ENCODE peak calls at places on chromosomes 5 and 9, in four cellular contexts. W, M, N and U are unnamed samples.

GRCh38 chr9:116369706-116370105 is 216.1 kb downstream of the PAPPA start:
- DNase-seq in W (no peak), M (no peak), N (peak; percentile 22), U (no peak)

GRCh38 chr5:106985174-106985573 is 685.6 kb downstream of the EFNA5 start:
- DNase-seq in W (no peak), M (no peak), N (no peak), U (no peak)

GRCh38 chr5:3210531-3210930 is 385.1 kb upstream of the IRX1 start:
- DNase-seq in W (no peak), M (no peak), N (no peak), U (no peak)

GRCh38 chr9:132142883-132143282 is 19.0 kb upstream of the NTNG2 start:
- DNase-seq in W (no peak), M (no peak), N (peak; percentile 74), U (no peak)

GRCh38 chr5:15607076-15607475 is 107.1 kb downstream of the FBXL7 start:
- DNase-seq in W (no peak), M (no peak), N (no peak), U (no peak)

GRCh38 chr5:9776525-9776924 is 146.4 kb upstream of the TAS2R1 start:
- DNase-seq in W (no peak), M (no peak), N (no peak), U (no peak)

GRCh38 chr5:36724429-36725332 is 118.3 kb downstream of the SLC1A3 start:
- DNase-seq in W (peak; percentile 49), M (no peak), N (no peak), U (peak; percentile 27)

GRCh38 chr5:135087950-135088349 is 53.9 kb upstream of the PITX1 start:
- DNase-seq in W (no peak), M (no peak), N (no peak), U (no peak)

GRCh38 chr9:114930063-114930812 is at the start of gene TNFSF8:
- DNase-seq in W (peak; percentile 20), M (no peak), N (no peak), U (peak; percentile 75)

GRCh38 chr5:90983148-90983547 is 400.0 kb downstream of the ARRDC3 start:
- DNase-seq in W (peak; percentile 87), M (no peak), N (peak; percentile 65), U (no peak)

GRCh38 chr9:34759432-34760134 is 49.6 kb upstream of the CCL21 start:
- DNase-seq in W (no peak), M (no peak), N (no peak), U (no peak)

GRCh38 chr5:128035689-128036088 is 47.9 kb upstream of the SLC12A2 start:
- DNase-seq in W (peak; percentile 13), M (no peak), N (peak; percentile 30), U (no peak)

GRCh38 chr5:80481019-80481893 is 6.6 kb upstream of the FAM151B start:
- DNase-seq in W (peak; percentile 31), M (peak; percentile 44), N (peak; percentile 28), U (peak; percentile 49)

GRCh38 chr9:87892956-87893355 is 10.3 kb downstream of the SPATA31E1 start:
- DNase-seq in W (no peak), M (no peak), N (no peak), U (no peak)

GRCh38 chr5:123813937-123814624 is 302.1 kb downstream of the CSNK1G3 start:
- DNase-seq in W (no peak), M (no peak), N (peak; percentile 19), U (no peak)

GRCh38 chr5:62143268-62144229 is 162.5 kb upstream of the KIF2A start:
- DNase-seq in W (no peak), M (no peak), N (peak; percentile 24), U (peak; percentile 58)

GRCh38 chr9:115058684-115059315 is 59.2 kb downstream of the TNC start:
- DNase-seq in W (no peak), M (no peak), N (no peak), U (no peak)

GRCh38 chr5:17089690-17090089 is 127.7 kb upstream of the BASP1 start:
- DNase-seq in W (no peak), M (peak; percentile 82), N (no peak), U (no peak)

GRCh38 chr5:29304555-29304954 is 1888.9 kb upstream of the CDH6 start:
- DNase-seq in W (no peak), M (no peak), N (no peak), U (no peak)

GRCh38 chr9:20593551-20593950 is 28.7 kb downstream of the MLLT3 start:
- DNase-seq in W (no peak), M (no peak), N (no peak), U (no peak)

GRCh38 chr9:34380034-34380510 is 3.4 kb upstream of the MYORG start:
- DNase-seq in W (no peak), M (no peak), N (no peak), U (no peak)

GRCh38 chr5:90783460-90784333 is 225.1 kb downstream of the ADGRV1 start:
- DNase-seq in W (peak; percentile 67), M (peak; percentile 64), N (peak; percentile 43), U (peak; percentile 39)

GRCh38 chr9:134040176-134040565 is 14.9 kb downstream of the BRD3OS start:
- DNase-seq in W (no peak), M (no peak), N (no peak), U (no peak)

GRCh38 chr5:126938461-126938860 is 91.9 kb downstream of the MARCHF3 start:
- DNase-seq in W (no peak), M (no peak), N (no peak), U (no peak)

GRCh38 chr5:173231381-173231766 is 3.6 kb downstream of the NKX2-5 start:
- DNase-seq in W (no peak), M (no peak), N (no peak), U (no peak)

GRCh38 chr5:167633931-167634341 is 657.5 kb upstream of the WWC1 start:
- DNase-seq in W (no peak), M (no peak), N (no peak), U (no peak)

GRCh38 chr5:88502179-88503064 is 233.8 kb upstream of the TMEM161B start:
- DNase-seq in W (no peak), M (no peak), N (no peak), U (peak; percentile 55)

GRCh38 chr5:113050606-113051391 is 74.2 kb downstream of the DCP2 start:
- DNase-seq in W (peak; percentile 44), M (peak; percentile 75), N (no peak), U (no peak)

GRCh38 chr9:8262625-8263622 is 463.3 kb upstream of the DMAC1 start:
- DNase-seq in W (no peak), M (no peak), N (no peak), U (no peak)

GRCh38 chr9:134699343-134699740 is 57.7 kb downstream of the COL5A1 start:
- DNase-seq in W (no peak), M (no peak), N (no peak), U (peak; percentile 3)

GRCh38 chr5:29950416-29951145 is 1242.9 kb upstream of the CDH6 start:
- DNase-seq in W (no peak), M (no peak), N (no peak), U (no peak)

GRCh38 chr9:133134419-133135190 is 13.6 kb upstream of the RALGDS start:
- DNase-seq in W (no peak), M (no peak), N (no peak), U (no peak)

GRCh38 chr5:136001531-136001930 is 27.3 kb upstream of the TGFBI start:
- DNase-seq in W (no peak), M (peak; percentile 73), N (peak; percentile 48), U (no peak)

GRCh38 chr5:16992006-16992405 is 55.9 kb upstream of the MYO10 start:
- DNase-seq in W (no peak), M (peak; percentile 65), N (no peak), U (no peak)

GRCh38 chr5:36535837-36536236 is 70.6 kb upstream of the SLC1A3 start:
- DNase-seq in W (no peak), M (no peak), N (no peak), U (no peak)

DNA sequence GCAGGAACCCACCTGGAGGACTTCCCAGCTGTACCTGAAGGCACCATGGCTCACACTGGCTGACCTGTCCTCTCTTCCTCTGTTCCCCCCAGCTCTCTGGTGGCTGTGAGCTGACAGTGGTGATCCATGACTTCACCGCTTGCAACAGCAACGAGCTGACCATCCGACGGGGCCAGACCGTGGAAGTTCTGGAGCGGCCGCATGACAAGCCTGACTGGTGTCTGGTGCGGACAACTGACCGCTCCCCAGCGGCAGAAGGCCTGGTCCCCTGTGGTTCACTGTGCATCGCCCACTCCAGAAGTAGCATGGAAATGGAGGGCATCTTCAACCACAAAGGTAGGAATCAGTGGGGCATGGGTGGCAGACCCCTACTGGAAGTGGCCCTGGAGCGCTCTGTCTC is 161.9 kb upstream of the OTULINL start:
- DNase-seq in W (no peak), M (no peak), N (no peak), U (no peak)
- H3K4me3 ChIP-seq in W (no peak overlapping the region), M (no peak overlapping the region), N (no peak overlapping the region), U (no peak overlapping the region)

GRCh38 chr9:73176450-73176875 is 24.8 kb downstream of the ANXA1 start:
- DNase-seq in W (no peak), M (peak; percentile 87), N (no peak), U (no peak)

GRCh38 chr9:73179594-73179993 is 27.9 kb downstream of the ANXA1 start:
- DNase-seq in W (peak; percentile 34), M (no peak), N (no peak), U (no peak)

GRCh38 chr9:73178044-73178443 is 26.4 kb downstream of the ANXA1 start:
- DNase-seq in W (no peak), M (no peak), N (no peak), U (no peak)

GRCh38 chr9:73183917-73184861 is 32.5 kb downstream of the ANXA1 start:
- DNase-seq in W (no peak), M (no peak), N (no peak), U (peak; percentile 64)

GRCh38 chr9:73180373-73180772 is 28.7 kb downstream of the ANXA1 start:
- DNase-seq in W (no peak), M (no peak), N (no peak), U (no peak)
- H3K4me3 ChIP-seq in W (no peak overlapping the region), M (no peak overlapping the region), N (no peak overlapping the region), U (no peak overlapping the region)

DNA sequence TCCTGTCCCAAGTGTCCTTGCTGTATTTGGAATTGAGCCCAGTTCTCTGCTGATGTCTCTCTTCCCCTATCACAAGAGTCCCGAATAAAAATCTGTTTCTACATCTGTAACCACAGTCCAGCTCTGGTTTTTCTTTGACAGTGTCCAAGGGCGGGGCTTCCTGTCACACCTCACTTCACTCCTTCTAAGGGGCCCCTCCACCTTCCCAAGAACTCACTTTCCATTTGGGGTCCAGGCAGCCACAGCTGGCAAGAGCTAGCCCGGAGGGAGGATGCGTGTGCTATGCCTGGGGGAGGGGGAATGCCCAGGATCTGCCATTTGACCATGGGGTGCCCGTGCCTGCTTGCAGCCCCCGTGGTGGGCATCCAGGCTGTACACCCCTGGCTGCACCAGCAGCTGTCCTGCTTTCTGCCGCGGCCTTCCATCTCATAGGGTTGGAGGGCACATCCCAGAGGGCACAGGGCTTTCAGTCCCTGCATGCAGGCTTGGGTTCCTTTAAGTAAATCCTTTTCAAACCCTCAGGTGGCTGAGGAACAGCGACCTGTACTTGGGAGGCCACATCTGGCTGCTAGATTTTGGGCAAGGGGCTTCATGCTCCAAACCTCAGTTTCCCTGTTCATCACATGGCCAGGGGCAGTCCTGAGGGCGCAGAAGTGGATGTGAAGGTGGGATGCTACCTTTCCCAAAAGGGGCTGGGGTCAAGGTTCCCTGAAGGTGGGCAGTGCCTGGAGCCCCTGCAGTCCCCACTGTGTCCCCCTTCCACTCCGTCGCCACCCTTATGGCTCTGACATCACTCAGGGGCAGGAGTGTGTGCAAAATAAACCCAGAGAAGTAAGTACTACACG is 2.3 kb upstream of the CARD19 start:
- DNase-seq in W (peak; percentile 43), M (no peak), N (no peak), U (no peak)
- H3K4me3 ChIP-seq in W (no peak overlapping the region), M (no peak overlapping the region), N (no peak overlapping the region), U (no peak overlapping the region)

DNA sequence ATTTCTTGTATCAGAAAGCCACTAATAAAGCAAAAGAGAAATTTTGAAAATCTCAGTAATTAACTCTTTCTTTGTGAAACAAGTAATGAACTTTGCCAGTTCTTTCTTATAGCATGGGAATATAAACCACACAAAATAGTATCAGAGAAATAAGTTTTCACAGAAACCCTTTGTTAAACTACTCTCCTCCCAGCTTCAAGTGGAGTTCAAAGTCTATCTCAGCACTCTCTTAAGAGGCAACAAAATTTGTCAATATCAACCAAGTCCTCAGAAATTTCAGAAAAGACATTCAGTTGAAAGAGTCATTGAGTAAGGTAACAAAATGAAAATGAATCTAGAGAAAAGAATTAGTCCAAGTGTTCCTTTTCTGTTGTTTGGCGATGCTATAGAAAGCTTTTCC is 89.3 kb downstream of the NTRK2 start:
- DNase-seq in W (no peak), M (no peak), N (no peak), U (no peak)
- H3K4me3 ChIP-seq in W (no peak overlapping the region), M (no peak overlapping the region), N (no peak overlapping the region), U (no peak overlapping the region)